ENCODE peak calls at places on chromosome 9, in eight cellular contexts. F, C, R, T, U, Z, D and Q are unnamed samples.

GRCh38 chr9:126622872-126623271 is 9.1 kb downstream of the LMX1B start:
- DNase-seq in F (no peak), C (no peak), R (no peak), T (no peak), U (no peak), Z (no peak), D (no peak), Q (no peak)

GRCh38 chr9:131179561-131180219 is 54.3 kb downstream of the NUP214 start:
- DNase-seq in F (no peak), C (peak; percentile 82), R (peak; percentile 25), T (peak; percentile 49), U (no peak), Z (no peak), D (no peak), Q (no peak)

GRCh38 chr9:134983094-134983493 is 65.4 kb upstream of the FCN1 start:
- DNase-seq in F (no peak), C (no peak), R (no peak), T (no peak), U (no peak), Z (no peak), D (no peak), Q (no peak)

GRCh38 chr9:35272989-35273388 is 111.2 kb downstream of the UNC13B start:
- DNase-seq in F (no peak), C (peak; percentile 62), R (no peak), T (peak; percentile 46), U (peak; percentile 29), Z (no peak), D (no peak), Q (no peak)

GRCh38 chr9:127154390-127155191 is 32.2 kb upstream of the ANGPTL2 start:
- DNase-seq in F (no peak), C (peak; percentile 95), R (no peak), T (no peak), U (peak; percentile 75), Z (no peak), D (peak; percentile 35), Q (no peak)

GRCh38 chr9:4106744-4107143 is 193.1 kb downstream of the GLIS3 start:
- DNase-seq in F (no peak), C (peak; percentile 50), R (no peak), T (peak; percentile 33), U (no peak), Z (no peak), D (no peak), Q (no peak)

GRCh38 chr9:137188086-137188489 is 272 bp downstream of the ANAPC2 start:
- DNase-seq in F (no peak), C (no peak), R (no peak), T (no peak), U (no peak), Z (no peak), D (no peak), Q (no peak)

GRCh38 chr9:22683393-22684075 is 236.9 kb downstream of the DMRTA1 start:
- DNase-seq in F (peak; percentile 21), C (peak; percentile 61), R (no peak), T (peak; percentile 77), U (peak; percentile 88), Z (no peak), D (no peak), Q (no peak)

GRCh38 chr9:71928376-71928775 is 16.9 kb downstream of the C9orf85 start:
- DNase-seq in F (no peak), C (no peak), R (no peak), T (no peak), U (no peak), Z (no peak), D (no peak), Q (no peak)

GRCh38 chr9:27090716-27091115 is 18.3 kb upstream of the TEK start:
- DNase-seq in F (no peak), C (no peak), R (no peak), T (no peak), U (no peak), Z (no peak), D (no peak), Q (no peak)

GRCh38 chr9:78230761-78231160 is 5.1 kb upstream of the CEP78 start:
- DNase-seq in F (no peak), C (no peak), R (no peak), T (no peak), U (no peak), Z (no peak), D (no peak), Q (no peak)

GRCh38 chr9:128168731-128169308 is 8.8 kb downstream of the BBLN start:
- DNase-seq in F (no peak), C (no peak), R (no peak), T (no peak), U (no peak), Z (no peak), D (no peak), Q (no peak)

GRCh38 chr9:126690431-126691051 is 76.8 kb downstream of the LMX1B start:
- DNase-seq in F (no peak), C (no peak), R (peak; percentile 38), T (no peak), U (peak; percentile 57), Z (peak; percentile 24), D (peak; percentile 58), Q (peak; percentile 11)

GRCh38 chr9:110911659-110912473 is 126.4 kb downstream of the LPAR1 start:
- DNase-seq in F (no peak), C (peak; percentile 54), R (no peak), T (peak; percentile 22), U (no peak), Z (no peak), D (no peak), Q (no peak)

GRCh38 chr9:98726735-98727134 is 18.0 kb upstream of the GABBR2 start:
- DNase-seq in F (no peak), C (peak; percentile 17), R (no peak), T (no peak), U (peak; percentile 24), Z (no peak), D (no peak), Q (no peak)

GRCh38 chr9:74645007-74645639 is 148.0 kb downstream of the RORB start:
- DNase-seq in F (no peak), C (peak; percentile 18), R (peak; percentile 1), T (peak; percentile 14), U (peak; percentile 1), Z (no peak), D (no peak), Q (no peak)

GRCh38 chr9:23683021-23683431 is 143.0 kb downstream of the ELAVL2 start:
- DNase-seq in F (no peak), C (peak; percentile 40), R (no peak), T (peak; percentile 92), U (peak; percentile 48), Z (no peak), D (no peak), Q (no peak)

GRCh38 chr9:99998266-99998665 is 91.8 kb downstream of the STX17 start:
- DNase-seq in F (no peak), C (no peak), R (no peak), T (no peak), U (no peak), Z (no peak), D (no peak), Q (no peak)

GRCh38 chr9:77982985-77983662 is 48.5 kb downstream of the GNAQ start:
- DNase-seq in F (no peak), C (no peak), R (no peak), T (no peak), U (no peak), Z (no peak), D (no peak), Q (no peak)

GRCh38 chr9:136366826-136367225 is 3.3 kb upstream of the DNLZ start:
- DNase-seq in F (no peak), C (no peak), R (no peak), T (no peak), U (no peak), Z (no peak), D (no peak), Q (no peak)

GRCh38 chr9:117411547-117411946 is 3.3 kb downstream of the ASTN2 start:
- DNase-seq in F (no peak), C (no peak), R (no peak), T (peak; percentile 18), U (no peak), Z (no peak), D (no peak), Q (no peak)

GRCh38 chr9:134267305-134268265 is 58.7 kb upstream of the RXRA start:
- DNase-seq in F (no peak), C (no peak), R (no peak), T (no peak), U (no peak), Z (no peak), D (no peak), Q (no peak)

GRCh38 chr9:31588756-31589155 is 795.7 kb upstream of the ACO1 start:
- DNase-seq in F (no peak), C (no peak), R (no peak), T (peak; percentile 88), U (no peak), Z (no peak), D (no peak), Q (no peak)

GRCh38 chr9:79477955-79478751 is 93.6 kb upstream of the TLE4 start:
- DNase-seq in F (peak; percentile 27), C (peak; percentile 24), R (no peak), T (peak; percentile 92), U (peak; percentile 32), Z (no peak), D (no peak), Q (no peak)

GRCh38 chr9:15220658-15221310 is 86.2 kb downstream of the TTC39B start:
- DNase-seq in F (no peak), C (peak; percentile 18), R (no peak), T (no peak), U (no peak), Z (no peak), D (no peak), Q (no peak)

GRCh38 chr9:121785673-121786542 is 134.5 kb downstream of the DAB2IP start:
- DNase-seq in F (no peak), C (no peak), R (no peak), T (no peak), U (no peak), Z (no peak), D (no peak), Q (no peak)

GRCh38 chr9:89676281-89676680 is 71.5 kb downstream of the GADD45G start:
- DNase-seq in F (no peak), C (no peak), R (no peak), T (no peak), U (no peak), Z (no peak), D (no peak), Q (no peak)

GRCh38 chr9:99391937-99392574 is 170.0 kb downstream of the SEC61B start:
- DNase-seq in F (no peak), C (no peak), R (no peak), T (no peak), U (no peak), Z (no peak), D (no peak), Q (no peak)

GRCh38 chr9:78167356-78167755 is 68.5 kb upstream of the CEP78 start:
- DNase-seq in F (no peak), C (peak; percentile 5), R (no peak), T (peak; percentile 25), U (no peak), Z (no peak), D (no peak), Q (no peak)

GRCh38 chr9:27379311-27380236 is 82.6 kb upstream of the EQTN start:
- DNase-seq in F (no peak), C (no peak), R (no peak), T (no peak), U (no peak), Z (no peak), D (no peak), Q (no peak)

GRCh38 chr9:16417749-16418148 is 452.7 kb downstream of the BNC2 start:
- DNase-seq in F (no peak), C (peak; percentile 87), R (no peak), T (no peak), U (no peak), Z (no peak), D (no peak), Q (no peak)